ENCODE peak calls at places on chromosomes 2 and 18, in six cellular contexts. P is H54, Q is right lobe of liver, U is esophagus squamous epithelium, Y is breast epithelium, B is A549. W is an unnamed sample.

GRCh38 chr2:44275915-44276279 is 617 bp downstream of the SLC3A1 start:
- DNase-seq in P (no peak), Q (no peak), U (no peak), Y (no peak), B (no peak), W (no peak)

GRCh38 chr2:64120008-64120407 is 24.2 kb downstream of the PELI1 start:
- DNase-seq in P (no peak), Q (no peak), U (no peak), Y (no peak), B (no peak), W (no peak)

GRCh38 chr2:172455121-172455515 is 27.7 kb downstream of the ITGA6 start:
- DNase-seq in P (no peak), Q (no peak), U (no peak), Y (no peak), B (no peak), W (no peak)

GRCh38 chr2:159035790-159036411 is 67.5 kb downstream of the TANC1 start:
- DNase-seq in P (no peak), Q (no peak), U (no peak), Y (no peak), B (peak), W (no peak)

GRCh38 chr2:234514873-234515638 is 18.2 kb upstream of the ARL4C start:
- DNase-seq in P (no peak), Q (no peak), U (no peak), Y (no peak), B (no peak), W (no peak)

GRCh38 chr2:188786368-188786781 is 187.8 kb upstream of the COL3A1 start:
- DNase-seq in P (peak), Q (no peak), U (no peak), Y (no peak), B (no peak), W (no peak)

GRCh38 chr2:183242937-183243336 is 118.7 kb downstream of the NUP35 start:
- DNase-seq in P (no peak), Q (no peak), U (no peak), Y (no peak), B (no peak), W (no peak)

GRCh38 chr2:237700583-237701032 is 73.2 kb downstream of the LRRFIP1 start:
- DNase-seq in P (no peak), Q (no peak), U (no peak), Y (no peak), B (no peak), W (no peak)

GRCh38 chr2:40746150-40746549 is 294.3 kb upstream of the SLC8A1 start:
- DNase-seq in P (no peak), Q (no peak), U (no peak), Y (no peak), B (peak), W (no peak)

GRCh38 chr2:101684313-101684712 is 13.2 kb upstream of the MAP4K4 start:
- DNase-seq in P (no peak), Q (no peak), U (no peak), Y (no peak), B (no peak), W (no peak)

GRCh38 chr2:207126724-207127314 is 38.9 kb downstream of the KLF7 start:
- DNase-seq in P (no peak), Q (no peak), U (no peak), Y (no peak), B (no peak), W (no peak)

GRCh38 chr18:26322892-26323653 is 96.8 kb downstream of the TAF4B start:
- DNase-seq in P (no peak), Q (no peak), U (no peak), Y (no peak), B (no peak), W (no peak)

GRCh38 chr2:104429978-104430740 is 423.8 kb upstream of the POU3F3 start:
- DNase-seq in P (no peak), Q (no peak), U (no peak), Y (no peak), B (no peak), W (no peak)

GRCh38 chr2:210086292-210086691 is 83.9 kb downstream of the RPE start:
- DNase-seq in P (no peak), Q (no peak), U (no peak), Y (no peak), B (no peak), W (no peak)

GRCh38 chr18:9334351-9335254 is at the start of gene TWSG1:
- DNase-seq in P (peak), Q (peak), U (peak), Y (peak), B (peak), W (peak)

GRCh38 chr2:18399601-18400000 is 160.9 kb downstream of the RDH14 start:
- DNase-seq in P (no peak), Q (no peak), U (no peak), Y (no peak), B (no peak), W (no peak)

GRCh38 chr18:79577451-79578395 is 101.9 kb upstream of the CTDP1 start:
- DNase-seq in P (no peak), Q (peak), U (no peak), Y (peak), B (no peak), W (peak)

GRCh38 chr2:148645925-148646559 is 1.5 kb downstream of the EPC2 start:
- DNase-seq in P (peak), Q (no peak), U (no peak), Y (no peak), B (peak), W (peak)

GRCh38 chr2:27920148-27920885 is 29.8 kb downstream of the BABAM2 start:
- DNase-seq in P (no peak), Q (no peak), U (no peak), Y (no peak), B (peak), W (no peak)

GRCh38 chr18:39571511-39571910 is 2005.9 kb upstream of the CELF4 start:
- DNase-seq in P (no peak), Q (no peak), U (no peak), Y (no peak), B (peak), W (no peak)

GRCh38 chr2:12326449-12327190 is 390.1 kb upstream of the TRIB2 start:
- DNase-seq in P (no peak), Q (no peak), U (no peak), Y (no peak), B (no peak), W (no peak)

GRCh38 chr2:238761802-238762373 is 86.0 kb upstream of the TWIST2 start:
- DNase-seq in P (peak), Q (no peak), U (no peak), Y (no peak), B (no peak), W (no peak)

GRCh38 chr18:65235966-65236634 is 514.7 kb upstream of the CDH7 start:
- DNase-seq in P (no peak), Q (no peak), U (no peak), Y (no peak), B (no peak), W (no peak)

GRCh38 chr2:209508255-209508654 is 84.4 kb downstream of the MAP2 start:
- DNase-seq in P (no peak), Q (no peak), U (no peak), Y (no peak), B (no peak), W (no peak)

GRCh38 chr2:109440507-109441156 is 173.1 kb downstream of the SEPTIN10 start:
- DNase-seq in P (no peak), Q (no peak), U (no peak), Y (no peak), B (no peak), W (no peak)

GRCh38 chr2:86807462-86808275 is 17.0 kb upstream of the CD8A start:
- DNase-seq in P (no peak), Q (peak), U (no peak), Y (no peak), B (peak), W (no peak)

GRCh38 chr2:48131503-48132293 is 225.4 kb upstream of the FBXO11 start:
- DNase-seq in P (no peak), Q (no peak), U (no peak), Y (no peak), B (no peak), W (no peak)

GRCh38 chr2:190986221-190986953 is 27.6 kb downstream of the STAT1 start:
- DNase-seq in P (no peak), Q (no peak), U (no peak), Y (no peak), B (no peak), W (no peak)

GRCh38 chr2:234682492-234683228 is 185.8 kb upstream of the ARL4C start:
- DNase-seq in P (no peak), Q (no peak), U (no peak), Y (no peak), B (no peak), W (no peak)

GRCh38 chr2:47083886-47084682 is 71.0 kb downstream of the STPG4 start:
- DNase-seq in P (no peak), Q (no peak), U (no peak), Y (no peak), B (no peak), W (no peak)

GRCh38 chr2:207983654-207984053 is 41.7 kb downstream of the PLEKHM3 start:
- DNase-seq in P (no peak), Q (no peak), U (no peak), Y (no peak), B (no peak), W (no peak)

GRCh38 chr2:162365392-162365791 is 21.5 kb downstream of the GCA start:
- DNase-seq in P (no peak), Q (no peak), U (no peak), Y (no peak), B (no peak), W (no peak)
- TF ChIP-seq POLR2A in P (no peak), Q (no peak), U (no peak), Y (no peak), B (no peak), W (no peak)

GRCh38 chr2:53970898-53971681 is at the start of gene PSME4:
- DNase-seq in P (peak), Q (peak), U (peak), Y (peak), B (peak), W (peak)
- TF ChIP-seq POLR2A in P (peak), Q (peak), U (peak), Y (peak), B (peak), W (peak)

GRCh38 chr2:160450486-160450885 is 43.1 kb downstream of the RBMS1 start:
- DNase-seq in P (no peak), Q (no peak), U (no peak), Y (no peak), B (no peak), W (no peak)

GRCh38 chr2:160458718-160459453 is 34.7 kb downstream of the RBMS1 start:
- DNase-seq in P (no peak), Q (no peak), U (no peak), Y (no peak), B (no peak), W (no peak)

GRCh38 chr2:160454070-160454797 is 39.4 kb downstream of the RBMS1 start:
- DNase-seq in P (no peak), Q (no peak), U (no peak), Y (no peak), B (no peak), W (no peak)

GRCh38 chr2:160457588-160457987 is 36.0 kb downstream of the RBMS1 start:
- DNase-seq in P (no peak), Q (no peak), U (no peak), Y (no peak), B (no peak), W (no peak)

GRCh38 chr2:160453111-160453820 is 40.3 kb downstream of the RBMS1 start:
- DNase-seq in P (no peak), Q (no peak), U (no peak), Y (no peak), B (no peak), W (no peak)
- TF ChIP-seq POLR2A in P (no peak), Q (no peak), U (no peak), Y (no peak), B (no peak), W (no peak)

DNA sequence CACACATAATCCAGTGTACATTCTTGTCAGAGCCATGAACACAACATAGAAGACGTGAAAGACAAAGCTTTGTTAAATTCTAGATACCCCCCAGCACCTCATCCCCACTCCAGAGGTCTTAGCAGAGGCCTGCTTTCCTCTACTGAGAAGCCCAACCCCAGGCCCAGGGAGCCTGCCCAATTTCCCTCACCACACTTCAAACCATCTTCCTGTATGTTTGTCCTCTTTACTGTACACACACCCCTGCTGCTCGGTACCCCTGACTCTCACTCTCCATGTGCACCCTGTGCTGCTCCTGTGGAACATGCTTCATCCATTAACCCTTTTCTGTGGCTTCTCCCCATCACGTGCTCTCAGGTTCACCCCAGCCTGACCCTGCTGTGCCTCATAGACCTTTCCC is 37.2 kb downstream of the BOLA3 start:
- DNase-seq in P (no peak), Q (no peak), U (no peak), Y (no peak), B (no peak), W (no peak)
- TF ChIP-seq POLR2A in P (no peak), Q (no peak), U (no peak), Y (no peak), B (no peak), W (no peak)

GRCh38 chr18:48932822-48933510 is 17.8 kb downstream of the SMAD7 start:
- DNase-seq in P (no peak), Q (no peak), U (no peak), Y (no peak), B (no peak), W (peak)
- TF ChIP-seq POLR2A in P (no peak), Q (no peak), U (no peak), Y (no peak), B (no peak), W (no peak)

DNA sequence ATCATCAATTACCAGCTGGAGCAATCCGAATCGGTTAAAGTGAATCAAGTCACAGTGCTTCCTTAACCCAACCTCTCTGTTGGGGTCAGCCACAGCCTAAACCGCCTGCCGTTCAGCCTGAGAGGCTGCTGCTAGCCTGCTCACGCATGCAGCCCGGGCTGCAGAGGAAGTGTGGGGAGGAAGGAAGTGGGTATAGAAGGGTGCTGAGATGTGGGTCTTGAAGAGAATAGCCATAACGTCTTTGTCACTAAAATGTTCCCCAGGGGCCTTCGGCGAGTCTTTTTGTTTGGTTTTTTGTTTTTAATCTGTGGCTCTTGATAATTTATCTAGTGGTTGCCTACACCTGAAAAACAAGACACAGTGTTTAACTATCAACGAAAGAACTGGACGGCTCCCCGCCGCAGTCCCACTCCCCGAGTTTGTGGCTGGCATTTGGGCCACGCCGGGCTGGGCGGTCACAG is 496 bp upstream of the ITGA4 start:
- DNase-seq in P (peak), Q (peak), U (peak), Y (no peak), B (no peak), W (peak)
- TF ChIP-seq POLR2A in P (no peak), Q (no peak), U (no peak), Y (no peak), B (no peak), W (no peak)

GRCh38 chr18:3012306-3012919 is 531 bp downstream of the LPIN2 start:
- DNase-seq in P (peak), Q (peak), U (no peak), Y (peak), B (no peak), W (peak)

GRCh38 chr18:3012920-3013810 is at the start of gene LPIN2:
- DNase-seq in P (peak), Q (peak), U (peak), Y (peak), B (peak), W (peak)

GRCh38 chr18:3005462-3005861 is 7.5 kb downstream of the LPIN2 start:
- DNase-seq in P (no peak), Q (no peak), U (no peak), Y (no peak), B (no peak), W (no peak)

GRCh38 chr18:3007491-3007890 is 5.5 kb downstream of the LPIN2 start:
- DNase-seq in P (no peak), Q (no peak), U (no peak), Y (no peak), B (no peak), W (no peak)

GRCh38 chr18:3008546-3008945 is 4.4 kb downstream of the LPIN2 start:
- DNase-seq in P (peak), Q (no peak), U (no peak), Y (no peak), B (no peak), W (no peak)
- TF ChIP-seq POLR2A in P (no peak), Q (no peak), U (no peak), Y (no peak), B (no peak), W (no peak)

GRCh38 chr2:61677306-61677705 is 139.2 kb upstream of the XPO1 start:
- DNase-seq in P (no peak), Q (no peak), U (no peak), Y (no peak), B (no peak), W (no peak)

GRCh38 chr2:61677942-61678341 is 139.8 kb upstream of the XPO1 start:
- DNase-seq in P (no peak), Q (no peak), U (no peak), Y (no peak), B (no peak), W (no peak)

GRCh38 chr2:61675204-61675603 is 137.0 kb upstream of the XPO1 start:
- DNase-seq in P (no peak), Q (no peak), U (no peak), Y (no peak), B (no peak), W (no peak)

DNA sequence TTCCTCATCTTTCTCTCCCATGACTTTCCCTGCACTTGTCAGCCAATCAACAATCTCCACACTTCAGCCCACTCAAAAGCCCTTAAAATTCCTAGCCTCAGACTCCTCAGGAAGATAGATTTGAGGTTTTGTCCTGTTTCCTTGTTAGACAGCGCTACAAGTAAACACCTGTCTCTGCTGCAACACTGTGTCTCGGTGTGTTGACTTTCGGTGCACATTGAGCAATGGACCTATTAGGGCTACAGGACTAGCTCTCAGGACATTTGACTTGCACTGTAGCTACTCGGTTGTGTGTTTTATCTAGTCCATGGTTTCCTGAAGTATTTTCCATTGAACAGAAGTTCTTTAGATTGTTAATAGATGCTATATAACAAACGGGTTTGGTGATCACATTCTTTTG is 140.9 kb upstream of the XPO1 start:
- DNase-seq in P (no peak), Q (no peak), U (no peak), Y (no peak), B (no peak), W (no peak)
- TF ChIP-seq POLR2A in P (no peak), Q (no peak), U (no peak), Y (no peak), B (no peak), W (no peak)

GRCh38 chr2:69829243-69830044 is at the start of gene GMCL1:
- DNase-seq in P (peak), Q (peak), U (peak), Y (peak), B (peak), W (peak)
- TF ChIP-seq POLR2A in P (peak), Q (peak), U (peak), Y (peak), B (peak), W (peak)

W was measured in tibial nerve.